ENCODE peak calls at places on chromosome 1, in eight cellular contexts. R is CD4-positive, alpha-beta T cell; B is endothelial cell of umbilical vein; Y is H9; J is endodermal cell; G is PC-3; L is PC-9; I is fibroblast of lung. N is an unnamed sample.

GRCh38 chr1:158179301-158180041 is 1.2 kb upstream of the CD1D start:
- DNase-seq in B (no peak), G (no peak), L (no peak), Y (no peak), R (no peak), I (no peak), J (no peak), N (no peak)

GRCh38 chr1:11562664-11563063 is 83.7 kb downstream of the DISP3 start:
- DNase-seq in I (no peak), G (no peak), B (no peak), J (no peak), L (no peak), Y (no peak), R (no peak), N (no peak)

GRCh38 chr1:228989676-228989991 is 254.4 kb downstream of the RHOU start:
- DNase-seq in J (no peak), I (no peak), L (no peak), R (no peak), Y (no peak), B (no peak), G (no peak), N (no peak)

GRCh38 chr1:145961425-145962156 is 2.8 kb downstream of the ANKRD34A start:
- DNase-seq in L (no peak), Y (no peak), R (peak), J (peak), G (peak), B (no peak), I (no peak), N (no peak)

GRCh38 chr1:19363526-19364152 is 51.5 kb downstream of the SLC66A1 start:
- DNase-seq in L (no peak), G (no peak), B (no peak), I (no peak), Y (no peak), R (no peak), J (no peak), N (no peak)

GRCh38 chr1:46333300-46334029 is 7.1 kb upstream of the NSUN4 start:
- DNase-seq in R (no peak), I (peak), L (peak), B (peak), J (peak), G (peak), Y (peak), N (no peak)

GRCh38 chr1:19449454-19450228 is 35.7 kb downstream of the CAPZB start:
- DNase-seq in L (no peak), I (no peak), G (no peak), B (no peak), R (no peak), Y (no peak), J (peak), N (no peak)

GRCh38 chr1:153922838-153923652 is at the start of gene GATAD2B:
- DNase-seq in L (peak), J (peak), B (peak), G (peak), Y (peak), I (peak), R (peak), N (peak)

GRCh38 chr1:238954865-238955264 is 431.5 kb upstream of the CHRM3 start:
- DNase-seq in R (no peak), Y (no peak), J (no peak), G (peak), B (no peak), L (no peak), I (no peak), N (no peak)

GRCh38 chr1:10250663-10251062 is 40.3 kb downstream of the KIF1B start:
- DNase-seq in I (no peak), Y (no peak), R (no peak), L (no peak), B (no peak), G (no peak), J (no peak), N (no peak)
- H3K27ac ChIP-seq in I (no peak), Y (no peak), R (no peak), L (no peak), B (no peak), G (no peak), J (no peak), N (peak)

GRCh38 chr1:22349302-22350043 is 102.2 kb upstream of the ZBTB40 start:
- DNase-seq in Y (no peak), G (no peak), R (no peak), J (no peak), B (no peak), L (no peak), I (no peak), N (no peak)
- H3K27ac ChIP-seq in Y (no peak), G (no peak), R (no peak), J (peak), B (no peak), L (no peak), I (no peak), N (no peak)

DNA sequence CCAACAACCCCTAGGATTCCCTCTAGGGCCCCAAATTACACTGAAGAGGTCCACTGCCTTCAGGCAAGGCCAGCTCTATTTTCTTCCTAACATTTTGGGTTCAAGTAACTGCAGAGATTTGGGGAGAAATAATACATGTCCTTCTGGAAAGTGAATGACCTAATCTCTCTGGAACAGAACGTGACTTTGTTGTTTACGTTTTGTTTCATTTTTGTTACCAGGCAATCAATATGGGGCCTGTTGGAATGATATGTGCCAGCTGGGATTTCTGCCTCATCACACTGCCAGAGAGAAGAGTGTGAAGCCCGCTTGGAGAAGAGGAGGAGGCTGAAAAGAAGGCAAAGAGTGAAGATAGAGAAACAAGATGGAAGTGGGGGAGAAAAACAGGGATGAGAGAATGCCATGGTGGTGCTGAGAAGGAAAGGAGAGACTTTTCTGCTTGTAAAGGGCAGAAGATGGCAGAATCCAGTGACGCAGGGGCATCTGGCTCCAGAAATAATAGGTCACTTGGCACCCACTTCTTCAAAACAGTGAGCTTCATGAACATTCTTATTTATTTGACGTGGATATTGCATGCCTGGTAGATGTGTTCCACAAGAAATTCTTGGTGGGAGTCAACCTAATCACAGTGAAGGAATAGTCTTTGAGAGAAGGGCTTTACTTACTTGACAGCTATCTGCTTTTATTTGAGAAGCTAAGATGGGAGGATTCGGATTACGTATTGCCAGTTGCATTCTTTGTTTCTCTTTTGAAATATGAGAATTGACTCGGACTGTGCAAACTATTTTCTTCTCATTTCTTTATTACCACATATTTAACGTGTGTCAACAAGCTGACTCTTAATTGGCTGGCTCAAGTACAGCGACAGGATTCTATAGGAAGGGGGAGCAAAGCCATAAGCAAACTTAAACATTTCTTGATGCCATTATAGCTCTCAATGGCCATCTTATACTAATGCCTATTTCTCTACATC is 117.0 kb downstream of the FASLG start:
- DNase-seq in R (no peak), L (no peak), G (peak), I (peak), Y (no peak), J (no peak), B (no peak), N (no peak)
- H3K27ac ChIP-seq in R (no peak), L (no peak), G (no peak), I (no peak), Y (no peak), J (no peak), B (no peak), N (no peak)

GRCh38 chr1:162228586-162228985 is 148.1 kb downstream of the SPATA46 start:
- DNase-seq in J (no peak), R (no peak), Y (no peak), B (no peak), G (no peak), L (no peak), I (no peak), N (no peak)
- H3K27ac ChIP-seq in J (no peak), R (no peak), Y (no peak), B (no peak), G (no peak), L (no peak), I (no peak), N (no peak)

GRCh38 chr1:186326009-186326408 is 49.0 kb downstream of the TPR start:
- DNase-seq in L (no peak), I (no peak), J (no peak), Y (no peak), B (no peak), R (no peak), G (no peak), N (no peak)

GRCh38 chr1:186327331-186327730 is 47.7 kb downstream of the TPR start:
- DNase-seq in Y (no peak), R (no peak), J (no peak), L (no peak), G (no peak), I (no peak), B (no peak), N (no peak)

GRCh38 chr1:186323865-186324264 is 51.2 kb downstream of the TPR start:
- DNase-seq in R (no peak), L (no peak), J (no peak), B (no peak), G (no peak), Y (no peak), I (no peak), N (no peak)

GRCh38 chr1:186330758-186331157 is 44.3 kb downstream of the TPR start:
- DNase-seq in J (peak), R (no peak), Y (no peak), I (no peak), L (no peak), G (peak), B (no peak), N (no peak)

DNA sequence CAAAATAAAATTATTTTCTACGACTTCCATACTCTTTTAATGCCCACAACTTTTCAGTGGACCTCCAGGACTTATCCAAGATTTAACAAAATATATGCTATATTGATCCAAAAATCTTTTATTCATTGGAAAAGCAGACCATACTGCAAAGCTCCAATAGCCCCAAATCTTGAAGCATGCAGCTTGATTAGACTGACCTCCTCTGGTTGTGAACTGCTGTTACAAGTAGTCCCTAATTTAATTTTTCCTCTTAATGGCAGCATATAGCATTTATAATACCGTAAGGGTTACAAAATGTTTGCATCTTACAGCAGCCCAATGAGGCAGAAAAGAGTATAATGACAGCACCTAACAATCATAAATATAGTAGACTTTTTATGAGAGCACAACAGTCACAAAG is 49.8 kb downstream of the TPR start:
- DNase-seq in R (no peak), J (no peak), I (peak), G (peak), L (no peak), Y (no peak), B (peak), N (no peak)
- H3K27ac ChIP-seq in R (no peak), J (no peak), I (no peak), G (no peak), L (no peak), Y (no peak), B (no peak), N (no peak)